ENCODE peak calls at places on chromosomes 4 and X, in seven cellular contexts. G is HepG2, B is upper lobe of left lung, X is GM12878, U is GM23338, P is K562, Z is HCT116. M is an unnamed sample.

GRCh38 chrX:51336584-51336983 is 4.0 kb downstream of the NUDT10 start:
- ATAC-seq in G (peak; percentile 69), B (peak; percentile 54), X (peak; percentile 74), U (peak; percentile 14), P (peak; percentile 81), Z (peak; percentile 74), M (peak; percentile 34)

GRCh38 chr4:153553155-153553819 is 87.1 kb downstream of the TMEM131L start:
- ATAC-seq in G (no peak), B (no peak), X (no peak), U (no peak), P (no peak), Z (no peak), M (no peak)

GRCh38 chr4:76787898-76788297 is 110.0 kb downstream of the SOWAHB start:
- ATAC-seq in G (no peak), B (no peak), X (no peak), U (no peak), P (no peak), Z (no peak), M (no peak)

GRCh38 chr4:7195546-7196282 is 3.4 kb downstream of the SORCS2 start:
- ATAC-seq in G (no peak), B (no peak), X (no peak), U (no peak), P (no peak), Z (no peak), M (no peak)

GRCh38 chr4:57182132-57182874 is 72.1 kb upstream of the IGFBP7 start:
- ATAC-seq in G (no peak), B (no peak), X (peak; percentile 38), U (no peak), P (no peak), Z (no peak), M (no peak)

GRCh38 chrX:47456080-47456479 is 26.9 kb downstream of the ZNF41 start:
- ATAC-seq in G (no peak), B (no peak), X (no peak), U (peak; percentile 54), P (no peak), Z (no peak), M (no peak)

GRCh38 chr4:83034630-83035494 is at the start of gene COPS4:
- ATAC-seq in G (peak; percentile 99), B (peak; percentile 100), X (peak; percentile 96), U (peak; percentile 99), P (peak; percentile 97), Z (peak; percentile 98), M (peak; percentile 99)

GRCh38 chrX:9465380-9466114 is 689 bp downstream of the TBL1X start:
- ATAC-seq in G (peak; percentile 10), B (no peak), X (peak; percentile 32), U (peak; percentile 6), P (peak; percentile 12), Z (peak; percentile 19), M (no peak)

GRCh38 chr4:123250843-123251242 is 145.8 kb upstream of the SPRY1 start:
- ATAC-seq in G (no peak), B (no peak), X (no peak), U (no peak), P (no peak), Z (no peak), M (peak; percentile 32)

GRCh38 chrX:134554291-134554690 is 94.3 kb downstream of the HPRT1 start:
- ATAC-seq in G (no peak), B (no peak), X (no peak), U (no peak), P (no peak), Z (no peak), M (no peak)

GRCh38 chrX:134547047-134547679 is 87.2 kb downstream of the HPRT1 start:
- ATAC-seq in G (no peak), B (no peak), X (no peak), U (no peak), P (no peak), Z (no peak), M (no peak)

GRCh38 chrX:134548257-134548732 is 88.3 kb downstream of the HPRT1 start:
- ATAC-seq in G (no peak), B (no peak), X (peak; percentile 37), U (no peak), P (peak; percentile 39), Z (no peak), M (no peak)

GRCh38 chrX:134548844-134549205 is 88.9 kb downstream of the HPRT1 start:
- ATAC-seq in G (no peak), B (no peak), X (no peak), U (no peak), P (no peak), Z (no peak), M (no peak)

DNA sequence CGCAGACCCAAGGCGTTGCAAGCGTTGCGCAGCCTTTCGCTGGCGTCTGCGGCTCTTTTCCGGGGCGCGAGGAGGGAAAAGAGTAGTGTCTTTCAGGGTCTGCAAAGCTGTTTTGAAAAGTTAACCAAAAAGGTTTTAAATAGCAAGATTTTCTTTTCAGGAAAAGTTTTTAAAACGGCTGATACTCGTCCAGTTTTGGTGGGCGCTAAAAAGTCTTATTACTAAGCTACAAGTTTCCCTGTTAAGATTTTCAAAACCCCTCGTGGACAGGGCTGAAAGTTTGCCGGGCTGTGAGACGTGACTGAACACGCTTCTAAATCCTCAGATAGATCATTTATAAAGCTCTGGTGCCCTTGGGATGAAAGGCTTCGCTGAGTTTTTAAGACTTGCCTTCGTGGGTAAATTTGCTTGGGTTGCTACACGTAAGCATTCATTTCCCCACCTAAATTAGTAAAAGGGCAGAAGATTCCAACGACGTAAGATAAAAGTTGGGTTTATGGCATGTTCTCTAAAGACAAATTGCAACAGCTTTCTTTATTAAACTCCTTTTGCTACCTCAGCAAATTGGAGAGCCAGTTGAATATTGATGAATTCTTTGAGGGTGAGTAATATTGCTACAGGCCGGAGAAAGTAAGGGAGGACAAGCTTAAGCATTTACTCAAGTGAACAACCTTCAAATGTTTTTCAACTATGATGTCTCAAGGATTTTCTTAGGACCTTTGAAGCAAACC is 91.6 kb downstream of the HPRT1 start:
- ATAC-seq in G (no peak), B (no peak), X (no peak), U (no peak), P (no peak), Z (no peak), M (no peak)
- H3K4me3 ChIP-seq in G (no peak overlapping the region), B (peak overlapping the region; percentile 52), X (no peak overlapping the region), U (peak overlapping the region; percentile 59), P (no peak overlapping the region), Z (no peak overlapping the region), M (peak overlapping the region; percentile 66)

DNA sequence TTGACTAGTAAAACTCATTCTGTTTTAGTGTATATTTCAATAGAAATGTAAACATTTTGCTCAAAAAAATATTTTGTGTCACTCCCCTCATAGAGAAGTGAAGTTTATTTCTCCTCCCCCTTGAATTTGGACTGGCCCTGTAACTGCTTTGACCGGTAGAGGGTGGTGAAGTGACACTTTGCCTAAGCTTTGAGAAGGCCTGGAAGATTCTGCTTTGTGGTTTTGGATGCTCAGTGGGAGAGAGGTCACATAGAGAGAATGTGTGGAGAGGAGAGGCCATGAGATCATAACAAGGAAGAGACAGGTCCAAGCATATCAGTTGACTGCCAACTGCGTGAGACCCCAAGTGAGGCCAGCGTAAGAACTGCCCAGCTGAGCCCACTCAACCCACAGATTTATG is 19.1 kb upstream of the ARX start:
- ATAC-seq in G (peak; percentile 41), B (no peak), X (no peak), U (peak; percentile 64), P (peak; percentile 75), Z (peak; percentile 75), M (no peak)
- TF ChIP-seq CTCF in G (peak; percentile 38), B (no peak), X (no peak), U (peak; percentile 70), P (peak; percentile 44), Z (peak; percentile 28), M (no peak)

GRCh38 chr4:53932784-53933183 is 131.6 kb downstream of the CHIC2 start:
- ATAC-seq in G (no peak), B (no peak), X (no peak), U (no peak), P (no peak), Z (no peak), M (no peak)

GRCh38 chr4:53931423-53932060 is 132.9 kb downstream of the CHIC2 start:
- ATAC-seq in G (no peak), B (no peak), X (no peak), U (no peak), P (no peak), Z (no peak), M (no peak)

GRCh38 chr4:53928825-53929224 is 135.6 kb downstream of the CHIC2 start:
- ATAC-seq in G (no peak), B (no peak), X (no peak), U (no peak), P (no peak), Z (no peak), M (peak; percentile 63)

GRCh38 chr4:53929311-53929710 is 135.1 kb downstream of the CHIC2 start:
- ATAC-seq in G (no peak), B (no peak), X (no peak), U (no peak), P (no peak), Z (no peak), M (no peak)

DNA sequence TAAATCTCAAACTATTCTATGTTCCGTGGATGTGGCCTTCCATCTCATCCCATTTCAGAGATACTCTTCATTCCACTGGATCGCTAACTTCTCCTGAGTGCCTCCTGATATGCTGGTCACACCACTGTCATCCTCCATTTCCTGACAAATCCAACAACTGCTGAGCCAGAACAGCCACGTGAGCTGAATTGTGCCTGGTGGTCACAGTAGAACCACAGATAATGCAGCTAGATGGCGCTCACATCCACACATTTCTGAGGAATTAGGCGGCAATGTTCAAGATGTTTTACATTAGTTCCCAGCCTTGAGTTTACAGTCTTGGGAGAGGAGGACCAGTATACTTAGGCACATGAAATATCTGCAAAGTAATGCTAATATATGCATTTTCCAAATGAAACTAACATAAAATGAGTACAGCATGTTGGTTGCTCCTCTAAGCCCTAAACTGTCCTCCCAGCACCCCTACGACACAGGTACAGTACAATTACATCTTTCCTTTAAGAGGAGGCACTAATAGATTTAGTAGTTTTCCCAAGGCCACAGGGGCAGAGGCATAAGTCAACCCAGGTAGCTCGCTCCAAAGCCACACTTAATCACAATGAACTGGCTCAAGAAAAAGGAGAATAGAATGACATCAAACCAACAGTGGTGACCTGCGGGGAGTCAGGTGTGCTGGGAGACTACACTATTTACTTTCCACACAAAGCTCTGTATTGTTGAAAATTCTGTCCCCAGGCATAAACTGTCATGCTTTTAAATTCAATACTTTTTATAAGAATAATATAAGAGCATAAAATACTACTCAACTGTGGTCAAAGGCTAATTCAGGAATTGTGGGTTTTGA is 134.2 kb downstream of the CHIC2 start:
- ATAC-seq in G (peak; percentile 97), B (peak; percentile 79), X (peak; percentile 87), U (peak; percentile 98), P (peak; percentile 97), Z (peak; percentile 99), M (peak; percentile 83)
- TF ChIP-seq POLR2AphosphoS5 in G (no peak), B (no peak), X (no peak), U (no peak), P (no peak), Z (no peak), M (no peak)

GRCh38 chrX:109964390-109964789 is 38.5 kb upstream of the TMEM164 start:
- ATAC-seq in G (no peak), B (no peak), X (no peak), U (no peak), P (no peak), Z (no peak), M (no peak)

GRCh38 chrX:109954333-109954732 is 48.6 kb upstream of the TMEM164 start:
- ATAC-seq in G (no peak), B (no peak), X (no peak), U (no peak), P (peak; percentile 14), Z (no peak), M (no peak)

GRCh38 chrX:109954955-109955354 is 48.0 kb upstream of the TMEM164 start:
- ATAC-seq in G (no peak), B (no peak), X (no peak), U (no peak), P (no peak), Z (no peak), M (no peak)

GRCh38 chrX:109959356-109959871 is 43.5 kb upstream of the TMEM164 start:
- ATAC-seq in G (no peak), B (no peak), X (peak; percentile 30), U (no peak), P (peak; percentile 91), Z (no peak), M (no peak)
- H3K4me3 ChIP-seq in G (no peak overlapping the region), B (no peak overlapping the region), X (no peak overlapping the region), U (no peak overlapping the region), P (no peak overlapping the region), Z (no peak overlapping the region), M (no peak overlapping the region)